ENCODE peak calls at places on chromosome 2, in four cellular contexts. U is AG08396, O is HEK293T, I is T-cell. F is an unnamed sample.

GRCh38 chr2:38315707-38316333 is 61.3 kb downstream of the ATL2 start:
- DNase-seq in U (peak; percentile 24), O (peak; percentile 27), I (peak; percentile 8), F (peak; percentile 76)

GRCh38 chr2:111171337-111171930 is 50.7 kb downstream of the BCL2L11 start:
- DNase-seq in U (no peak), O (no peak), I (no peak), F (no peak)

GRCh38 chr2:100778812-100779450 is 41.0 kb upstream of the NPAS2 start:
- DNase-seq in U (no peak), O (no peak), I (no peak), F (no peak)

GRCh38 chr2:45841752-45842407 is 190.4 kb downstream of the PRKCE start:
- DNase-seq in U (no peak), O (no peak), I (no peak), F (no peak)

GRCh38 chr2:143440619-143441018 is 311.4 kb downstream of the ARHGAP15 start:
- DNase-seq in U (no peak), O (no peak), I (no peak), F (no peak)

GRCh38 chr2:97761192-97761591 is 47.8 kb downstream of the ZAP70 start:
- DNase-seq in U (no peak), O (no peak), I (peak; percentile 48), F (no peak)

GRCh38 chr2:166892397-166892796 is 4.1 kb downstream of the XIRP2 start:
- DNase-seq in U (no peak), O (no peak), I (no peak), F (peak; percentile 16)

GRCh38 chr2:230441188-230441897 is 25.3 kb downstream of the SP100 start:
- DNase-seq in U (no peak), O (no peak), I (peak; percentile 24), F (no peak)

GRCh38 chr2:112579280-112579679 is 5.1 kb upstream of the CHCHD5 start:
- DNase-seq in U (peak; percentile 16), O (no peak), I (no peak), F (no peak)

GRCh38 chr2:200173691-200174090 is 132.8 kb upstream of the SPATS2L start:
- DNase-seq in U (no peak), O (no peak), I (no peak), F (no peak)

GRCh38 chr2:85990084-85990483 is 101.3 kb upstream of the ST3GAL5 start:
- DNase-seq in U (no peak), O (no peak), I (no peak), F (no peak)